ENCODE peak calls at places on chromosomes 3 and 15, in seven cellular contexts. I is T-helper 9 cell, L is HEK293T, F is NCI-H1105, P is AG09309, Y is HFFc6, V is upper lobe of right lung. U is an unnamed sample.

GRCh38 chr3:32146669-32147315 is 40.4 kb downstream of the GPD1L start:
- DNase-seq in Y (no peak), P (no peak), F (no peak), L (no peak), V (no peak), I (no peak), U (no peak)

GRCh38 chr15:45616901-45617323 is 17.9 kb upstream of the SQOR start:
- DNase-seq in V (no peak), Y (no peak), I (no peak), L (no peak), P (no peak), F (no peak), U (no peak)

GRCh38 chr3:177598110-177598833 is 401.0 kb upstream of the TBL1XR1 start:
- DNase-seq in V (no peak), L (no peak), Y (no peak), I (no peak), F (no peak), P (no peak), U (no peak)

GRCh38 chr15:62985768-62986167 is 56.8 kb upstream of the TPM1 start:
- DNase-seq in P (no peak), L (no peak), V (no peak), I (no peak), Y (peak), F (no peak), U (no peak)

GRCh38 chr3:181565416-181565815 is 146.3 kb upstream of the SOX2 start:
- DNase-seq in L (no peak), I (no peak), V (no peak), P (no peak), F (no peak), Y (no peak), U (no peak)

GRCh38 chr3:174408310-174408709 is 450.8 kb upstream of the NAALADL2 start:
- DNase-seq in P (peak), I (no peak), V (no peak), L (no peak), Y (peak), F (no peak), U (no peak)

GRCh38 chr3:141737828-141738635 is at the start of gene RNF7:
- DNase-seq in I (peak), P (peak), V (peak), L (peak), F (peak), Y (peak), U (peak)

GRCh38 chr3:107740992-107741896 is 218.5 kb downstream of the BBX start:
- DNase-seq in Y (peak), L (no peak), I (no peak), P (no peak), F (no peak), V (no peak), U (no peak)

GRCh38 chr3:4885322-4885721 is 93.9 kb upstream of the BHLHE40 start:
- DNase-seq in P (no peak), L (no peak), F (no peak), V (no peak), I (no peak), Y (no peak), U (no peak)

GRCh38 chr3:141610993-141611392 is 124.2 kb downstream of the RASA2 start:
- DNase-seq in Y (no peak), I (no peak), P (no peak), F (peak), V (no peak), L (no peak), U (no peak)

GRCh38 chr15:52158084-52158765 is 33.0 kb downstream of the GNB5 start:
- DNase-seq in V (no peak), I (no peak), L (no peak), F (no peak), Y (no peak), P (no peak), U (no peak)

GRCh38 chr15:56693761-56694160 is 39.5 kb downstream of the ZNF280D start:
- DNase-seq in Y (peak), V (no peak), L (no peak), I (no peak), F (no peak), P (no peak), U (no peak)

U was measured in posterior vena cava.